ENCODE peak calls at places on chromosomes 13 and 19, in five cellular contexts. L is H1, Y is neuronal stem cell, O is H9, N is mesenchymal stem cell. T is an unnamed sample.
A peak's percentile ranks its signal among the peaks of the same experiment; 100 is the strongest.

GRCh38 chr13:101624210-101624922 is 171.9 kb downstream of the ITGBL1 start:
- DNase-seq in O (peak; percentile 36), L (no peak), Y (no peak), N (peak; percentile 26), T (no peak)

GRCh38 chr19:2171349-2172145 is 7.8 kb downstream of the DOT1L start:
- DNase-seq in O (peak; percentile 71), Y (no peak), L (peak; percentile 63), N (peak; percentile 45), T (peak; percentile 78)

GRCh38 chr19:40322271-40322610 is 26.0 kb downstream of the C19orf47 start:
- DNase-seq in Y (no peak), N (peak; percentile 6), L (no peak), O (no peak), T (no peak)

GRCh38 chr19:54448037-54448773 is 794 bp upstream of the LENG8 start:
- DNase-seq in O (peak; percentile 58), L (peak; percentile 62), N (peak; percentile 88), Y (no peak), T (peak; percentile 82)

GRCh38 chr19:54209748-54210494 is 9.3 kb downstream of the RPS9 start:
- DNase-seq in O (no peak), L (no peak), Y (no peak), N (peak; percentile 98), T (peak; percentile 61)

GRCh38 chr19:3641515-3642269 is 15.1 kb upstream of the CACTIN start:
- DNase-seq in Y (no peak), N (no peak), O (no peak), L (no peak), T (no peak)

GRCh38 chr19:18650048-18650435 is 13.2 kb downstream of the KLHL26 start:
- DNase-seq in Y (no peak), N (peak; percentile 93), L (no peak), O (no peak), T (no peak)

GRCh38 chr19:42052241-42052863 is 17.7 kb downstream of the GRIK5 start:
- DNase-seq in N (no peak), Y (no peak), L (no peak), O (no peak), T (no peak)

GRCh38 chr13:86986448-86986847 is 684.7 kb upstream of the SLITRK5 start:
- DNase-seq in N (peak; percentile 45), Y (peak; percentile 52), L (no peak), O (no peak), T (no peak)

GRCh38 chr13:102127153-102127552 is 274.7 kb downstream of the FGF14 start:
- DNase-seq in O (no peak), Y (no peak), L (no peak), N (no peak), T (no peak)

GRCh38 chr19:40322951-40323615 is 25.1 kb downstream of the C19orf47 start:
- DNase-seq in Y (no peak), L (no peak), N (no peak), O (no peak), T (peak; percentile 95)

GRCh38 chr19:49710372-49710951 is 19.5 kb downstream of the CPT1C start:
- DNase-seq in O (no peak), N (peak; percentile 86), Y (no peak), L (no peak), T (no peak)

GRCh38 chr13:44307844-44308243 is 65.8 kb upstream of the SERP2 start:
- DNase-seq in N (no peak), Y (no peak), O (no peak), L (no peak), T (no peak)

GRCh38 chr13:32323912-32324311 is 8.6 kb downstream of the BRCA2 start:
- DNase-seq in O (no peak), L (no peak), Y (no peak), N (peak; percentile 73), T (peak; percentile 9)

GRCh38 chr19:42010245-42011126 is 16.5 kb upstream of the ATP1A3 start:
- DNase-seq in L (no peak), N (peak; percentile 27), O (no peak), Y (no peak), T (no peak)

GRCh38 chr13:99278843-99279242 is 20.7 kb upstream of the GPR18 start:
- DNase-seq in Y (no peak), N (no peak), L (no peak), O (no peak), T (no peak)

GRCh38 chr19:10979950-10980349 is 19.1 kb downstream of the SMARCA4 start:
- DNase-seq in O (no peak), L (no peak), Y (no peak), N (no peak), T (no peak)

GRCh38 chr19:53504903-53505302 is 33.0 kb upstream of the ZNF331 start:
- DNase-seq in O (no peak), Y (no peak), N (no peak), L (no peak), T (no peak)

DNA sequence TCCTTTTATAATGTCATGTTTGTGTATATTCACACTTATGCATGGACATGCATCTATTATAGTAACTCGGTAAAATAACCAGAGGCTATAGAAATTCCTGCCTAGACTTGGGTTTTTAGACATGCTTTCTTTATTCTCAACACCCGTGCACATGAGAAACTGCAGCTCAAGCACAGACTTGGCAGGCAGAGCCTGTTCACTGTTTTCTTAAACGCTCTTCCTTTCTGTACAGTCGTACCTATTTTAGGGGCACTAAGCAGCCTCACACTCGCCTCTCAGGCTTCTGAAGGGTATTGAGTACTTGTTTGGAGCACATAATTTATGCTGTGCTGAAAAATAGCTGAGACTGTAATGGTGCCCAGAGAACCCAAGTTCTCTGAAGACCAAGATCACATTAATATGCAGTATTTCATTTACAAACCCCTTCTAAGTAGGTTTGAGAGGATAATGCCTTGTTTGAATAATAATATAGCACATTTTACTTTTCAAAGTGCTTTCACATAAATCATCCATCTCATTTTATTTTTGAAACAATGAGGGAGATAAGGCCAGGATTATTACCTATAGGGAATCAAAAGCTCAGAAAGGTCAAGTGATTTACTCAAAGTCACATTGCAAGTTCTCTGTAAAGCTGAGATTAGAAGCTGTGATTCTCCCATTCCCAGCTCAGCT is 429.9 kb downstream of the SPRY2 start:
- DNase-seq in O (no peak), L (no peak), Y (no peak), N (no peak), T (no peak)
- H4K8ac ChIP-seq in O (no peak overlapping the region), L (no peak overlapping the region), Y (no peak overlapping the region), N (no peak overlapping the region), T (no peak overlapping the region)

DNA sequence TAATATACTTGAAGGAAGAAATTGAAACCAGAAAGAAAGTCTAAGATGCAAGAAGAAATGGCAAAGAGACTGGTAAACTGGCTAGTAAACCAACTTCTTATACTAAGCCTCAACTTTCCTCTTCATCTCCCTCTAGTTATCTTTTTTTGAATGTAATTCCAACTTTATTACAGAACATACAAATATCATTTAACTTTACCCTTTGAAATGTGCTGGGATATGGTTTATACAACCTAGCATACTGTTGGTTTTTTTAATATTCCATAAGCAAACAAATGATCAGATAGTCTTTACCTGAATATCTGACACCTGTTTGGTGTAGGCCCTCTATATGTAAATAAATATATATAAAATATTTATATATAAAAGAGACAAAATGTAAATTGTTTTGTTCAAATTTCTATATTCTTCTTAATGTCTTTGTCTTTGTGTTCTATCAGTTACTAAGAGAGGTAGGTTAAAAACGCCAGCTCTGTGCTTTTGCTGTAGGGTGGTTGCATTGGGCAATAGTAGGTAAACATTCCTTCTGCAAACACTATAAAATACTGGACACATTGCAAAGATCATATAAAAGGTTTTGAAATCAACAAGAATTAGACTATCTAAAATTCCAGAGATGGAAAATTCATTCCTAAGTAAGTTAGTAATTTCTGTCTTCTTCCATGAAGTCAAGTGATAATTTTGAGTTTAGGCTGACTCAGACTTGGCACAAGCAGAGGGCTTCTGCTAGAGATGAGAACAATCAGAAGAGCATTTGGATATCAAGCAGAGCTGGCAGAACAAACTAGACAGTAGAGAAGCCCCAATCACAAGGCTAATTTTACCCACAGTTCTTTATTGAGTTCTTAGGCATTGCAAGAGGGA is 383.3 kb downstream of the RFC3 start:
- DNase-seq in Y (no peak), L (no peak), O (no peak), N (no peak), T (peak; percentile 76)
- H2BK12ac ChIP-seq in Y (no peak overlapping the region), L (no peak overlapping the region), O (no peak overlapping the region), N (no peak overlapping the region), T (no peak overlapping the region)

DNA sequence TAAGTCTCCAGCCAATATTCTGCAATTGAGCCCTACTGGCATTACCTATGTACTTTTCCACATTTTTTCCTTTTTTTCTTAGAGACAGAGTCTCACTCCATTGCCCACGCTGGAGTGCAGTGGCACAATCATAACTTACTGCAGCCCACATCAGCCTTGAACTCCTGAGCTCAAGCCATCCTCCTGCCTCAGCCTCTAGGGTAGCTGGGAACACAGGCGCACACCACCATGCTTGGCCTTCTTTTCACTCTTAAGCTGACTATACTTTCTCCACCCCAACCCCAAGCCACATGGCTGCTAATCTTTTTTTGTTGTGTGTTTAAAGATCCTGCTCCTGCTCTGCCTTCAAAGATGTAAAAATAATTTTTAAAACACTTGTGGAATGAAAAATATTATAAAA is 1.6 kb upstream of the LATS2 start:
- DNase-seq in O (no peak), L (peak; percentile 22), N (no peak), Y (no peak), T (no peak)
- H4K8ac ChIP-seq in O (no peak overlapping the region), L (no peak overlapping the region), N (no peak overlapping the region), Y (no peak overlapping the region), T (no peak overlapping the region)

GRCh38 chr19:4704317-4704673 is 19.3 kb downstream of the DPP9 start:
- DNase-seq in Y (no peak), O (no peak), L (no peak), N (no peak), T (no peak)
- H2BK12ac ChIP-seq in Y (no peak overlapping the region), O (no peak overlapping the region), L (no peak overlapping the region), N (no peak overlapping the region), T (no peak overlapping the region)

GRCh38 chr19:44723299-44723951 is 24.5 kb downstream of the CEACAM16 start:
- DNase-seq in O (no peak), N (no peak), Y (no peak), L (no peak), T (no peak)

GRCh38 chr19:44723952-44724319 is 24.6 kb upstream of the BCL3 start:
- DNase-seq in Y (peak; percentile 70), L (peak; percentile 93), N (peak; percentile 82), O (peak; percentile 89), T (peak; percentile 89)

GRCh38 chr19:44726465-44726864 is 22.0 kb upstream of the BCL3 start:
- DNase-seq in N (no peak), Y (no peak), L (no peak), O (no peak), T (no peak)

GRCh38 chr19:44725684-44726083 is 22.8 kb upstream of the BCL3 start:
- DNase-seq in O (no peak), N (no peak), Y (no peak), L (no peak), T (peak; percentile 29)

GRCh38 chr19:44725251-44725650 is 23.3 kb upstream of the BCL3 start:
- DNase-seq in O (no peak), N (peak; percentile 22), Y (no peak), L (no peak), T (no peak)
- H4K8ac ChIP-seq in O (no peak overlapping the region), N (no peak overlapping the region), Y (no peak overlapping the region), L (peak overlapping the region; percentile 35), T (no peak overlapping the region)

DNA sequence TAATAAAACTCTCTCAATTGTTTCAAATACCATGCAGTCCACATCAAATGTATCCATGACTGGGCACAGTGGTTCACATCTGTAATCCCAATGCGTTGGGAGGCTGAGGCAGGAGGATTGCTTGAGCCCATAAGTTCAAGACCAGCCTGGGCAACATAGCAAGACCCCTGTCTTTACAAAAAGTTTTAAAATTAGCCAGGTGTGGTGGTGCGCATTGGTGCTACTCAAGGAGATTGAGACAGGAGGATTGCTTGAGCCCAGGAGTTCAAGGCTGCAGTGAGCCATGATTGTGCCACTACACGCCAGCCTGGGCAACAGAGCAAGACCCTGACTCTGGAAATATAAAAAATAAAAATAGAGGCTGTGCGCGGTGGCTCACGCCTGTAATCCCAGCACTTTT is 5.0 kb downstream of the CLIP3 start:
- DNase-seq in Y (no peak), N (no peak), O (no peak), L (no peak), T (no peak)
- H2BK12ac ChIP-seq in Y (no peak overlapping the region), N (no peak overlapping the region), O (no peak overlapping the region), L (no peak overlapping the region), T (no peak overlapping the region)

GRCh38 chr19:58380037-58380735 is 644 bp downstream of the ZNF837 start:
- DNase-seq in O (no peak), Y (no peak), L (no peak), N (no peak), T (peak; percentile 10)
- H4K8ac ChIP-seq in O (no peak overlapping the region), Y (no peak overlapping the region), L (peak overlapping the region; percentile 86), N (peak overlapping the region; percentile 82), T (peak overlapping the region; percentile 91)

T was measured in trophoblast cell.